ENCODE peak calls at places on chromosomes 11 and 22, in nine cellular contexts. Y is activated CD8-positive, alpha-beta T cell treated with anti-CD3 and anti-CD28 coated beads for 36 hours; B is activated CD4-positive, alpha-beta T cell treated with anti-CD3 and anti-CD28 coated beads for 48 hours; Z is MCF 10A; E is Ammon's horn; G is ovary; S is stimulated activated CD4-positive, alpha-beta T cell treated with anti-CD3 and anti-CD28 coated beads, TNF-alpha, amount 100 ng/mL, for 24 hours; C is activated naive CD4-positive, alpha-beta T cell treated with anti-CD3 and anti-CD28 coated beads, Interleukin-2, amount 10 ng/mL, durations not matched to agents 7 days and 5 days; A is HS-27A. U is an unnamed sample.

GRCh38 chr11:64499261-64500004 is 91.6 kb upstream of the SLC22A12 start:
- DNase-seq in C (no peak), Y (no peak), B (no peak), G (no peak), Z (no peak), E (no peak), A (no peak), S (no peak), U (no peak)

GRCh38 chr11:93287434-93287833 is 43.1 kb upstream of the DEUP1 start:
- DNase-seq in G (no peak), C (no peak), A (no peak), E (no peak), Y (no peak), B (no peak), S (no peak), Z (no peak), U (no peak)

GRCh38 chr11:125662689-125663088 is 18.0 kb downstream of the ACRV1 start:
- DNase-seq in E (no peak), Z (no peak), B (no peak), A (no peak), G (no peak), C (no peak), Y (no peak), S (no peak), U (no peak)

GRCh38 chr11:114610984-114611944 is 15.7 kb upstream of the NXPE4 start:
- DNase-seq in C (no peak), B (no peak), Y (no peak), G (no peak), A (no peak), S (no peak), Z (no peak), E (no peak), U (no peak)

GRCh38 chr11:116931206-116931953 is 94.0 kb upstream of the APOA1 start:
- DNase-seq in Y (peak), Z (peak), A (no peak), E (no peak), G (no peak), C (peak), B (peak), S (no peak), U (no peak)

GRCh38 chr11:119849872-119850271 is 120.9 kb upstream of the NECTIN1 start:
- DNase-seq in B (no peak), A (no peak), S (no peak), C (no peak), G (no peak), Y (no peak), E (no peak), Z (no peak), U (no peak)

GRCh38 chr22:36640106-36640672 is 63.4 kb downstream of the CACNG2 start:
- DNase-seq in A (no peak), Y (no peak), G (no peak), S (no peak), E (no peak), Z (no peak), C (no peak), B (no peak), U (no peak)

GRCh38 chr22:37281646-37282384 is 493 bp upstream of the CYTH4 start:
- DNase-seq in E (no peak), S (no peak), C (no peak), G (no peak), B (peak), Y (no peak), Z (no peak), A (no peak), U (no peak)

GRCh38 chr11:119015054-119015611 is 3.0 kb downstream of the RPS25 start:
- DNase-seq in Y (no peak), E (no peak), B (no peak), Z (peak), C (no peak), S (no peak), A (no peak), G (no peak), U (peak)

U was measured in cerebellar cortex.